ENCODE peak calls at places on chromosomes 3 and 15, in eight cellular contexts. Z is DND-41, D is A172, N is NCI-H748 treated with DMSO at 0.1 percent for 48 hours, U is ACHN, A is lower leg skin, T is M059J, Q is nucleus accumbens. L is an unnamed sample.

GRCh38 chr3:49799105-49799504 is 568 bp downstream of the CDHR4 start:
- DNase-seq in Z (no peak), D (no peak), N (no peak), U (no peak), A (no peak), T (no peak), Q (no peak), L (no peak)

GRCh38 chr15:66132251-66132816 is 121.2 kb downstream of the MEGF11 start:
- DNase-seq in Z (no peak), D (no peak), N (no peak), U (no peak), A (no peak), T (no peak), Q (peak; percentile 12), L (no peak)

GRCh38 chr3:197050511-197050910 is 20.9 kb upstream of the MELTF start:
- DNase-seq in Z (no peak), D (no peak), N (no peak), U (no peak), A (no peak), T (no peak), Q (no peak), L (no peak)

GRCh38 chr15:70120954-70121655 is 23.4 kb upstream of the TLE3 start:
- DNase-seq in Z (no peak), D (no peak), N (no peak), U (no peak), A (no peak), T (no peak), Q (no peak), L (no peak)

GRCh38 chr3:195129644-195130492 is 141.1 kb downstream of the XXYLT1 start:
- DNase-seq in Z (no peak), D (no peak), N (no peak), U (no peak), A (no peak), T (no peak), Q (no peak), L (no peak)

GRCh38 chr3:124584552-124585391 is 145.5 kb upstream of the UMPS start:
- DNase-seq in Z (no peak), D (peak; percentile 53), N (peak; percentile 0), U (peak; percentile 55), A (peak; percentile 28), T (peak; percentile 80), Q (peak; percentile 30), L (peak; percentile 42)

GRCh38 chr3:150790621-150791020 is 27.7 kb upstream of the SIAH2 start:
- DNase-seq in Z (no peak), D (no peak), N (no peak), U (no peak), A (no peak), T (no peak), Q (no peak), L (no peak)

GRCh38 chr3:148791296-148791695 is 36.3 kb upstream of the CPB1 start:
- DNase-seq in Z (no peak), D (no peak), N (no peak), U (no peak), A (no peak), T (no peak), Q (no peak), L (no peak)

GRCh38 chr3:138412821-138413531 is 21.4 kb upstream of the ESYT3 start:
- DNase-seq in Z (no peak), D (peak; percentile 42), N (no peak), U (no peak), A (no peak), T (peak; percentile 75), Q (peak; percentile 44), L (no peak)

GRCh38 chr15:46460426-46460825 is 825.6 kb downstream of the SQOR start:
- DNase-seq in Z (no peak), D (no peak), N (no peak), U (no peak), A (no peak), T (no peak), Q (no peak), L (no peak)

GRCh38 chr15:91861223-91861622 is 7.7 kb downstream of the SLCO3A1 start:
- DNase-seq in Z (no peak), D (no peak), N (no peak), U (no peak), A (no peak), T (no peak), Q (no peak), L (no peak)

GRCh38 chr15:27019687-27020086 is 48.7 kb downstream of the GABRG3 start:
- DNase-seq in Z (no peak), D (no peak), N (no peak), U (no peak), A (no peak), T (no peak), Q (no peak), L (no peak)

GRCh38 chr15:43769584-43770228 is 7.1 kb downstream of the ELL3 start:
- DNase-seq in Z (peak; percentile 62), D (peak; percentile 57), N (peak; percentile 5), U (peak; percentile 53), A (no peak), T (peak; percentile 53), Q (peak; percentile 16), L (peak; percentile 63)

GRCh38 chr3:158407844-158408517 is 163.0 kb upstream of the MLF1 start:
- DNase-seq in Z (no peak), D (no peak), N (no peak), U (no peak), A (no peak), T (no peak), Q (no peak), L (no peak)

GRCh38 chr3:106184540-106185457 is 316.0 kb upstream of the CBLB start:
- DNase-seq in Z (no peak), D (no peak), N (no peak), U (no peak), A (no peak), T (no peak), Q (no peak), L (no peak)

GRCh38 chr15:43828061-43828657 is 1.4 kb downstream of the WDR76 start:
- DNase-seq in Z (peak; percentile 35), D (no peak), N (no peak), U (no peak), A (no peak), T (peak; percentile 28), Q (no peak), L (no peak)

GRCh38 chr15:67902579-67902979 is 62.7 kb upstream of the RNU6-1 start:
- DNase-seq in Z (no peak), D (no peak), N (no peak), U (no peak), A (no peak), T (no peak), Q (no peak), L (no peak)

GRCh38 chr15:63157891-63158431 is 684 bp upstream of the RPS27L start:
- DNase-seq in Z (peak; percentile 18), D (peak; percentile 60), N (no peak), U (peak; percentile 78), A (peak; percentile 57), T (peak; percentile 77), Q (peak; percentile 55), L (peak; percentile 86)

GRCh38 chr3:179322481-179323196 is at the start of gene ZNF639:
- DNase-seq in Z (peak; percentile 86), D (peak; percentile 89), N (peak; percentile 51), U (peak; percentile 87), A (peak; percentile 67), T (peak; percentile 83), Q (peak; percentile 76), L (peak; percentile 92)

GRCh38 chr3:46508850-46509591 is 11.2 kb downstream of the RTP3 start:
- DNase-seq in Z (no peak), D (no peak), N (no peak), U (no peak), A (no peak), T (no peak), Q (no peak), L (no peak)

GRCh38 chr3:45664558-45664957 is 24.6 kb upstream of the SACM1L start:
- DNase-seq in Z (peak; percentile 82), D (no peak), N (no peak), U (no peak), A (no peak), T (no peak), Q (no peak), L (no peak)

GRCh38 chr3:129936757-129937156 is 37.8 kb upstream of the TRH start:
- DNase-seq in Z (peak; percentile 48), D (peak; percentile 91), N (peak; percentile 10), U (peak; percentile 14), A (peak; percentile 41), T (peak; percentile 89), Q (peak; percentile 60), L (peak; percentile 59)

GRCh38 chr3:25035511-25035910 is 392.6 kb upstream of the RARB start:
- DNase-seq in Z (no peak), D (no peak), N (no peak), U (no peak), A (no peak), T (no peak), Q (no peak), L (no peak)

GRCh38 chr3:129440648-129441190 is 695 bp downstream of the IFT122 start:
- DNase-seq in Z (no peak), D (no peak), N (no peak), U (no peak), A (no peak), T (no peak), Q (no peak), L (no peak)

GRCh38 chr15:64596701-64597468 is 136.5 kb downstream of the ZNF609 start:
- DNase-seq in Z (peak; percentile 30), D (peak; percentile 59), N (peak; percentile 22), U (peak; percentile 14), A (no peak), T (peak; percentile 72), Q (peak; percentile 50), L (no peak)

GRCh38 chr15:52790166-52790708 is at the start of gene ONECUT1:
- DNase-seq in Z (peak; percentile 68), D (peak; percentile 14), N (no peak), U (peak; percentile 60), A (no peak), T (peak; percentile 63), Q (peak; percentile 15), L (peak; percentile 38)

GRCh38 chr15:98781838-98782237 is 133.5 kb downstream of the IGF1R start:
- DNase-seq in Z (no peak), D (no peak), N (no peak), U (no peak), A (no peak), T (no peak), Q (no peak), L (no peak)

GRCh38 chr15:71252036-71252898 is 137.0 kb downstream of the THSD4 start:
- DNase-seq in Z (no peak), D (peak; percentile 90), N (no peak), U (no peak), A (no peak), T (peak; percentile 96), Q (no peak), L (no peak)

GRCh38 chr3:128555881-128556280 is 62.9 kb upstream of the GATA2 start:
- DNase-seq in Z (no peak), D (no peak), N (no peak), U (no peak), A (no peak), T (no peak), Q (no peak), L (no peak)

GRCh38 chr15:81754078-81754477 is 291.7 kb downstream of the MEX3B start:
- DNase-seq in Z (no peak), D (no peak), N (no peak), U (no peak), A (no peak), T (no peak), Q (no peak), L (peak; percentile 28)

GRCh38 chr15:40843183-40843884 is 514 bp upstream of the SPINT1 start:
- DNase-seq in Z (no peak), D (no peak), N (no peak), U (no peak), A (no peak), T (no peak), Q (no peak), L (no peak)

GRCh38 chr15:25177955-25178801 is 223.4 kb downstream of the SNRPN start:
- DNase-seq in Z (no peak), D (no peak), N (no peak), U (no peak), A (peak; percentile 6), T (no peak), Q (no peak), L (no peak)

GRCh38 chr15:71800835-71801745 is 9.3 kb upstream of the NR2E3 start:
- DNase-seq in Z (peak; percentile 32), D (peak; percentile 73), N (peak; percentile 7), U (peak; percentile 80), A (peak; percentile 28), T (peak; percentile 76), Q (peak; percentile 52), L (peak; percentile 72)

GRCh38 chr3:78258798-78259197 is 1218.9 kb downstream of the ROBO2 start:
- DNase-seq in Z (no peak), D (peak; percentile 8), N (no peak), U (no peak), A (no peak), T (peak; percentile 48), Q (no peak), L (no peak)

L was measured in SJSA1.